ENCODE peak calls at places on chromosomes 6 and 20, in eight cellular contexts. J, F, D, N, E, V, W and M are unnamed samples.

GRCh38 chr6:141265748-141266647 is 866.7 kb upstream of the GJE1 start:
- DNase-seq in W (no peak), D (no peak), F (peak), E (no peak), N (peak), J (no peak), V (no peak), M (no peak)

GRCh38 chr6:21459646-21460045 is 133.9 kb upstream of the SOX4 start:
- DNase-seq in V (no peak), E (no peak), N (no peak), J (no peak), D (no peak), F (no peak), W (no peak), M (no peak)

GRCh38 chr6:108078191-108078590 is 3.6 kb upstream of the OSTM1 start:
- DNase-seq in N (no peak), F (no peak), E (no peak), D (no peak), V (no peak), W (no peak), J (no peak), M (no peak)

GRCh38 chr6:106194949-106195919 is 109.1 kb downstream of the PRDM1 start:
- DNase-seq in D (no peak), N (peak), E (no peak), W (peak), F (no peak), V (no peak), J (no peak), M (no peak)

GRCh38 chr20:409697-410559 is 1.8 kb downstream of the RBCK1 start:
- DNase-seq in V (no peak), F (no peak), J (no peak), N (no peak), D (no peak), W (no peak), E (peak), M (no peak)

GRCh38 chr20:8386991-8387390 is 254.9 kb downstream of the PLCB1 start:
- DNase-seq in F (no peak), N (no peak), W (no peak), E (no peak), D (no peak), V (no peak), J (no peak), M (no peak)

GRCh38 chr6:145883263-145883662 is 68.7 kb upstream of the FBXO30 start:
- DNase-seq in W (peak), F (no peak), E (no peak), D (no peak), V (no peak), N (no peak), J (no peak), M (no peak)

GRCh38 chr20:37346526-37347346 is 796 bp downstream of the SRC start:
- DNase-seq in D (no peak), N (no peak), W (no peak), J (no peak), F (no peak), V (peak), E (no peak), M (no peak)

GRCh38 chr6:111565316-111566221 is 40.1 kb downstream of the TRAF3IP2 start:
- DNase-seq in D (peak), N (no peak), E (no peak), V (no peak), W (no peak), F (peak), J (peak), M (no peak)

GRCh38 chr6:6556738-6557503 is 31.6 kb upstream of the LY86 start:
- DNase-seq in N (peak), E (peak), W (no peak), D (no peak), V (no peak), J (peak), F (peak), M (no peak)

GRCh38 chr20:59805786-59806577 is 127.5 kb downstream of the SYCP2 start:
- DNase-seq in F (no peak), J (no peak), V (no peak), E (peak), N (no peak), W (no peak), D (no peak), M (no peak)

GRCh38 chr6:55567558-55567957 is 11.4 kb downstream of the HMGCLL1 start:
- DNase-seq in J (no peak), V (no peak), E (no peak), D (no peak), W (no peak), N (no peak), F (no peak), M (no peak)

GRCh38 chr6:99611148-99611547 is 4.5 kb downstream of the PRDM13 start:
- DNase-seq in J (no peak), F (no peak), V (no peak), N (no peak), E (no peak), D (no peak), W (no peak), M (no peak)

GRCh38 chr20:12056836-12057235 is 139.1 kb downstream of the BTBD3 start:
- DNase-seq in V (no peak), W (no peak), N (no peak), D (no peak), E (no peak), F (no peak), J (peak), M (no peak)

GRCh38 chr6:163455553-163455952 is 41.0 kb downstream of the QKI start:
- DNase-seq in F (no peak), V (no peak), E (no peak), N (peak), D (no peak), W (no peak), J (no peak), M (no peak)

GRCh38 chr6:129340983-129341382 is 369.0 kb downstream of the ARHGAP18 start:
- DNase-seq in V (no peak), D (no peak), F (no peak), J (no peak), N (peak), W (peak), E (no peak), M (no peak)

GRCh38 chr20:14544688-14545087 is 207.3 kb upstream of the FLRT3 start:
- DNase-seq in F (peak), J (no peak), E (no peak), N (no peak), D (no peak), W (no peak), V (no peak), M (no peak)

GRCh38 chr6:39319621-39320369 is 2.7 kb downstream of the KCNK16 start:
- DNase-seq in V (no peak), F (no peak), N (no peak), E (no peak), J (no peak), W (no peak), D (no peak), M (no peak)

GRCh38 chr6:69848552-69848951 is 17.8 kb upstream of the COL19A1 start:
- DNase-seq in W (no peak), E (no peak), F (no peak), D (no peak), J (no peak), V (no peak), N (no peak), M (no peak)

GRCh38 chr6:31270788-31271640 is 878 bp downstream of the HLA-C start:
- DNase-seq in E (peak), F (no peak), J (no peak), W (peak), N (peak), D (peak), V (peak), M (no peak)